ENCODE peak calls at places on chromosome 5, in six cellular contexts. One of them, this sample, is unnamed.
A peak's percentile ranks its signal among the peaks of the same experiment; 100 is the strongest.

GRCh38 chr5:176578391-176578808 is 29.3 kb downstream of the CDHR2 start:
- DNase-seq in BE2C: peak; percentile 62
- DNase-seq in NCI-H2029: no peak
- DNase-seq in stimulated activated CD4-positive, alpha-beta T cell treated with anti-CD3 and anti-CD28 coated beads, Interleukin-15, amount 100 ng/mL, for 48 hours: no peak
- DNase-seq in stimulated activated CD8-positive, alpha-beta memory T cell treated with anti-CD3 and anti-CD28 coated beads, Interleukin-2, amount 100 ng/mL, for 48 hours: no peak
- DNase-seq in naive thymus-derived CD8-positive, alpha-beta T cell: peak; percentile 19
- DNase-seq in this sample: no peak

GRCh38 chr5:67234671-67235176 is 38.1 kb upstream of the CD180 start:
- DNase-seq in BE2C: peak; percentile 43
- DNase-seq in NCI-H2029: peak; percentile 81
- DNase-seq in stimulated activated CD4-positive, alpha-beta T cell treated with anti-CD3 and anti-CD28 coated beads, Interleukin-15, amount 100 ng/mL, for 48 hours: no peak
- DNase-seq in stimulated activated CD8-positive, alpha-beta memory T cell treated with anti-CD3 and anti-CD28 coated beads, Interleukin-2, amount 100 ng/mL, for 48 hours: no peak
- DNase-seq in naive thymus-derived CD8-positive, alpha-beta T cell: no peak
- DNase-seq in this sample: no peak

GRCh38 chr5:16975950-16976624 is 40.0 kb upstream of the MYO10 start:
- DNase-seq in BE2C: no peak
- DNase-seq in NCI-H2029: no peak
- DNase-seq in stimulated activated CD4-positive, alpha-beta T cell treated with anti-CD3 and anti-CD28 coated beads, Interleukin-15, amount 100 ng/mL, for 48 hours: no peak
- DNase-seq in stimulated activated CD8-positive, alpha-beta memory T cell treated with anti-CD3 and anti-CD28 coated beads, Interleukin-2, amount 100 ng/mL, for 48 hours: no peak
- DNase-seq in naive thymus-derived CD8-positive, alpha-beta T cell: no peak
- DNase-seq in this sample: no peak

GRCh38 chr5:6583049-6583880 is 49.6 kb downstream of the NSUN2 start:
- DNase-seq in BE2C: peak; percentile 60
- DNase-seq in NCI-H2029: peak; percentile 14
- DNase-seq in stimulated activated CD4-positive, alpha-beta T cell treated with anti-CD3 and anti-CD28 coated beads, Interleukin-15, amount 100 ng/mL, for 48 hours: no peak
- DNase-seq in stimulated activated CD8-positive, alpha-beta memory T cell treated with anti-CD3 and anti-CD28 coated beads, Interleukin-2, amount 100 ng/mL, for 48 hours: no peak
- DNase-seq in naive thymus-derived CD8-positive, alpha-beta T cell: no peak
- DNase-seq in this sample: no peak

GRCh38 chr5:77138981-77139380 is 51.9 kb upstream of the ZBED3 start:
- DNase-seq in BE2C: peak; percentile 41
- DNase-seq in NCI-H2029: no peak
- DNase-seq in stimulated activated CD4-positive, alpha-beta T cell treated with anti-CD3 and anti-CD28 coated beads, Interleukin-15, amount 100 ng/mL, for 48 hours: no peak
- DNase-seq in stimulated activated CD8-positive, alpha-beta memory T cell treated with anti-CD3 and anti-CD28 coated beads, Interleukin-2, amount 100 ng/mL, for 48 hours: no peak
- DNase-seq in naive thymus-derived CD8-positive, alpha-beta T cell: no peak
- DNase-seq in this sample: no peak

GRCh38 chr5:115392611-115393010 is 96.2 kb upstream of the CCDC112 start:
- DNase-seq in BE2C: no peak
- DNase-seq in NCI-H2029: no peak
- DNase-seq in stimulated activated CD4-positive, alpha-beta T cell treated with anti-CD3 and anti-CD28 coated beads, Interleukin-15, amount 100 ng/mL, for 48 hours: no peak
- DNase-seq in stimulated activated CD8-positive, alpha-beta memory T cell treated with anti-CD3 and anti-CD28 coated beads, Interleukin-2, amount 100 ng/mL, for 48 hours: no peak
- DNase-seq in naive thymus-derived CD8-positive, alpha-beta T cell: no peak
- DNase-seq in this sample: no peak

GRCh38 chr5:125012727-125013451 is 266.4 kb upstream of the ZNF608 start:
- DNase-seq in BE2C: no peak
- DNase-seq in NCI-H2029: no peak
- DNase-seq in stimulated activated CD4-positive, alpha-beta T cell treated with anti-CD3 and anti-CD28 coated beads, Interleukin-15, amount 100 ng/mL, for 48 hours: no peak
- DNase-seq in stimulated activated CD8-positive, alpha-beta memory T cell treated with anti-CD3 and anti-CD28 coated beads, Interleukin-2, amount 100 ng/mL, for 48 hours: no peak
- DNase-seq in naive thymus-derived CD8-positive, alpha-beta T cell: no peak
- DNase-seq in this sample: no peak

GRCh38 chr5:77972545-77973252 is 196.6 kb upstream of the TBCA start:
- DNase-seq in BE2C: peak; percentile 71
- DNase-seq in NCI-H2029: no peak
- DNase-seq in stimulated activated CD4-positive, alpha-beta T cell treated with anti-CD3 and anti-CD28 coated beads, Interleukin-15, amount 100 ng/mL, for 48 hours: no peak
- DNase-seq in stimulated activated CD8-positive, alpha-beta memory T cell treated with anti-CD3 and anti-CD28 coated beads, Interleukin-2, amount 100 ng/mL, for 48 hours: peak; percentile 9
- DNase-seq in naive thymus-derived CD8-positive, alpha-beta T cell: no peak
- DNase-seq in this sample: no peak

GRCh38 chr5:41413067-41413466 is 97.3 kb downstream of the PLCXD3 start:
- DNase-seq in BE2C: no peak
- DNase-seq in NCI-H2029: no peak
- DNase-seq in stimulated activated CD4-positive, alpha-beta T cell treated with anti-CD3 and anti-CD28 coated beads, Interleukin-15, amount 100 ng/mL, for 48 hours: no peak
- DNase-seq in stimulated activated CD8-positive, alpha-beta memory T cell treated with anti-CD3 and anti-CD28 coated beads, Interleukin-2, amount 100 ng/mL, for 48 hours: no peak
- DNase-seq in naive thymus-derived CD8-positive, alpha-beta T cell: no peak
- DNase-seq in this sample: no peak

GRCh38 chr5:97192580-97193421 is 9.8 kb upstream of the RIOK2 start:
- DNase-seq in BE2C: peak; percentile 77
- DNase-seq in NCI-H2029: no peak
- DNase-seq in stimulated activated CD4-positive, alpha-beta T cell treated with anti-CD3 and anti-CD28 coated beads, Interleukin-15, amount 100 ng/mL, for 48 hours: no peak
- DNase-seq in stimulated activated CD8-positive, alpha-beta memory T cell treated with anti-CD3 and anti-CD28 coated beads, Interleukin-2, amount 100 ng/mL, for 48 hours: no peak
- DNase-seq in naive thymus-derived CD8-positive, alpha-beta T cell: no peak
- DNase-seq in this sample: no peak

GRCh38 chr5:57692582-57693487 is 210.2 kb upstream of the ACTBL2 start:
- DNase-seq in BE2C: peak; percentile 81
- DNase-seq in NCI-H2029: no peak
- DNase-seq in stimulated activated CD4-positive, alpha-beta T cell treated with anti-CD3 and anti-CD28 coated beads, Interleukin-15, amount 100 ng/mL, for 48 hours: no peak
- DNase-seq in stimulated activated CD8-positive, alpha-beta memory T cell treated with anti-CD3 and anti-CD28 coated beads, Interleukin-2, amount 100 ng/mL, for 48 hours: no peak
- DNase-seq in naive thymus-derived CD8-positive, alpha-beta T cell: no peak
- DNase-seq in this sample: peak; percentile 50

GRCh38 chr5:135242496-135243193 is 156.4 kb downstream of the MACROH2A1 start:
- DNase-seq in BE2C: no peak
- DNase-seq in NCI-H2029: no peak
- DNase-seq in stimulated activated CD4-positive, alpha-beta T cell treated with anti-CD3 and anti-CD28 coated beads, Interleukin-15, amount 100 ng/mL, for 48 hours: no peak
- DNase-seq in stimulated activated CD8-positive, alpha-beta memory T cell treated with anti-CD3 and anti-CD28 coated beads, Interleukin-2, amount 100 ng/mL, for 48 hours: no peak
- DNase-seq in naive thymus-derived CD8-positive, alpha-beta T cell: no peak
- DNase-seq in this sample: no peak

GRCh38 chr5:139985733-139986132 is 57.4 kb downstream of the NRG2 start:
- DNase-seq in BE2C: no peak
- DNase-seq in NCI-H2029: no peak
- DNase-seq in stimulated activated CD4-positive, alpha-beta T cell treated with anti-CD3 and anti-CD28 coated beads, Interleukin-15, amount 100 ng/mL, for 48 hours: no peak
- DNase-seq in stimulated activated CD8-positive, alpha-beta memory T cell treated with anti-CD3 and anti-CD28 coated beads, Interleukin-2, amount 100 ng/mL, for 48 hours: no peak
- DNase-seq in naive thymus-derived CD8-positive, alpha-beta T cell: no peak
- DNase-seq in this sample: no peak

GRCh38 chr5:102747386-102748166 is 7.5 kb upstream of the PAM start:
- DNase-seq in BE2C: no peak
- DNase-seq in NCI-H2029: no peak
- DNase-seq in stimulated activated CD4-positive, alpha-beta T cell treated with anti-CD3 and anti-CD28 coated beads, Interleukin-15, amount 100 ng/mL, for 48 hours: no peak
- DNase-seq in stimulated activated CD8-positive, alpha-beta memory T cell treated with anti-CD3 and anti-CD28 coated beads, Interleukin-2, amount 100 ng/mL, for 48 hours: no peak
- DNase-seq in naive thymus-derived CD8-positive, alpha-beta T cell: no peak
- DNase-seq in this sample: no peak

GRCh38 chr5:3905521-3905920 is 309.9 kb downstream of the IRX1 start:
- DNase-seq in BE2C: no peak
- DNase-seq in NCI-H2029: no peak
- DNase-seq in stimulated activated CD4-positive, alpha-beta T cell treated with anti-CD3 and anti-CD28 coated beads, Interleukin-15, amount 100 ng/mL, for 48 hours: no peak
- DNase-seq in stimulated activated CD8-positive, alpha-beta memory T cell treated with anti-CD3 and anti-CD28 coated beads, Interleukin-2, amount 100 ng/mL, for 48 hours: no peak
- DNase-seq in naive thymus-derived CD8-positive, alpha-beta T cell: no peak
- DNase-seq in this sample: no peak

GRCh38 chr5:40841068-40841805 is at the start of gene CARD6:
- DNase-seq in BE2C: no peak
- DNase-seq in NCI-H2029: no peak
- DNase-seq in stimulated activated CD4-positive, alpha-beta T cell treated with anti-CD3 and anti-CD28 coated beads, Interleukin-15, amount 100 ng/mL, for 48 hours: no peak
- DNase-seq in stimulated activated CD8-positive, alpha-beta memory T cell treated with anti-CD3 and anti-CD28 coated beads, Interleukin-2, amount 100 ng/mL, for 48 hours: no peak
- DNase-seq in naive thymus-derived CD8-positive, alpha-beta T cell: no peak
- DNase-seq in this sample: no peak

GRCh38 chr5:168424506-168425298 is 61.6 kb upstream of the RARS1 start:
- DNase-seq in BE2C: no peak
- DNase-seq in NCI-H2029: no peak
- DNase-seq in stimulated activated CD4-positive, alpha-beta T cell treated with anti-CD3 and anti-CD28 coated beads, Interleukin-15, amount 100 ng/mL, for 48 hours: no peak
- DNase-seq in stimulated activated CD8-positive, alpha-beta memory T cell treated with anti-CD3 and anti-CD28 coated beads, Interleukin-2, amount 100 ng/mL, for 48 hours: no peak
- DNase-seq in naive thymus-derived CD8-positive, alpha-beta T cell: no peak
- DNase-seq in this sample: no peak

GRCh38 chr5:114360816-114361723 is 800 bp upstream of the KCNN2 start:
- DNase-seq in BE2C: peak; percentile 24
- DNase-seq in NCI-H2029: no peak
- DNase-seq in stimulated activated CD4-positive, alpha-beta T cell treated with anti-CD3 and anti-CD28 coated beads, Interleukin-15, amount 100 ng/mL, for 48 hours: no peak
- DNase-seq in stimulated activated CD8-positive, alpha-beta memory T cell treated with anti-CD3 and anti-CD28 coated beads, Interleukin-2, amount 100 ng/mL, for 48 hours: no peak
- DNase-seq in naive thymus-derived CD8-positive, alpha-beta T cell: no peak
- DNase-seq in this sample: no peak

GRCh38 chr5:158119852-158120708 is 261.1 kb upstream of the CLINT1 start:
- DNase-seq in BE2C: peak; percentile 37
- DNase-seq in NCI-H2029: no peak
- DNase-seq in stimulated activated CD4-positive, alpha-beta T cell treated with anti-CD3 and anti-CD28 coated beads, Interleukin-15, amount 100 ng/mL, for 48 hours: no peak
- DNase-seq in stimulated activated CD8-positive, alpha-beta memory T cell treated with anti-CD3 and anti-CD28 coated beads, Interleukin-2, amount 100 ng/mL, for 48 hours: no peak
- DNase-seq in naive thymus-derived CD8-positive, alpha-beta T cell: no peak
- DNase-seq in this sample: no peak